ENCODE peak calls at places on chromosomes 2 and 18, in nine cellular contexts. W is lung; L is GM10248; F is ovary; N is hypothalamus; V is SW480; E is activated T-helper 1 cell treated with Interleukin-2 at 50 U/mL for 16 hours; R is DND-41; Y is activated CD4-positive, alpha-beta T cell treated with anti-CD3 and anti-CD28 coated beads, Interleukin-2, amount 50 U/mL, for 4 hours. C is an unnamed sample.

GRCh38 chr2:65300134-65300771 is 72.6 kb downstream of the ACTR2 start:
- DNase-seq in W (peak; percentile 42), L (no peak), F (peak; percentile 93), N (peak; percentile 45), V (no peak), E (no peak), R (peak; percentile 52), Y (no peak), C (peak; percentile 56)

GRCh38 chr2:185208261-185208660 is 530.3 kb upstream of the FSIP2 start:
- DNase-seq in W (no peak), L (no peak), F (no peak), N (no peak), V (peak; percentile 14), E (no peak), R (no peak), Y (no peak), C (peak; percentile 54)

GRCh38 chr2:133248264-133248663 is 320.0 kb downstream of the NCKAP5 start:
- DNase-seq in W (no peak), L (no peak), F (no peak), N (no peak), V (no peak), E (no peak), R (no peak), Y (no peak), C (no peak)

GRCh38 chr2:110103060-110103961 is 12.3 kb downstream of the MALL start:
- DNase-seq in W (no peak), L (no peak), F (no peak), N (no peak), V (no peak), E (no peak), R (no peak), Y (no peak), C (no peak)

GRCh38 chr2:46471-47345 is at the start of gene FAM110C:
- DNase-seq in W (peak; percentile 71), L (no peak), F (peak; percentile 85), N (peak; percentile 33), V (peak; percentile 83), E (peak; percentile 33), R (no peak), Y (peak; percentile 37), C (no peak)

GRCh38 chr2:55168221-55169154 is 63.6 kb downstream of the CLHC1 start:
- DNase-seq in W (peak; percentile 43), L (peak; percentile 42), F (peak; percentile 64), N (peak; percentile 44), V (peak; percentile 82), E (no peak), R (peak; percentile 58), Y (peak; percentile 27), C (peak; percentile 87)

GRCh38 chr18:34794346-34794745 is 84.2 kb downstream of the DTNA start:
- DNase-seq in W (no peak), L (no peak), F (no peak), N (no peak), V (no peak), E (no peak), R (no peak), Y (no peak), C (no peak)

GRCh38 chr2:73987109-73987947 is 2.6 kb downstream of the TET3 start:
- DNase-seq in W (no peak), L (peak; percentile 52), F (no peak), N (peak; percentile 29), V (no peak), E (no peak), R (peak; percentile 27), Y (no peak), C (no peak)

GRCh38 chr2:127185093-127185492 is 35.0 kb downstream of the CYP27C1 start:
- DNase-seq in W (no peak), L (no peak), F (no peak), N (no peak), V (no peak), E (no peak), R (peak; percentile 31), Y (no peak), C (no peak)

GRCh38 chr2:229431331-229431954 is 160.4 kb upstream of the PID1 start:
- DNase-seq in W (no peak), L (no peak), F (no peak), N (no peak), V (peak; percentile 41), E (no peak), R (no peak), Y (no peak), C (peak; percentile 61)

GRCh38 chr2:201796478-201796865 is 9.9 kb upstream of the CDK15 start:
- DNase-seq in W (no peak), L (no peak), F (no peak), N (no peak), V (peak; percentile 22), E (no peak), R (no peak), Y (no peak), C (no peak)

GRCh38 chr2:221337957-221338685 is 234.0 kb downstream of the EPHA4 start:
- DNase-seq in W (no peak), L (no peak), F (no peak), N (no peak), V (no peak), E (no peak), R (no peak), Y (no peak), C (no peak)

GRCh38 chr2:109264595-109265328 is 135.8 kb downstream of the SH3RF3 start:
- DNase-seq in W (no peak), L (no peak), F (peak; percentile 76), N (no peak), V (no peak), E (no peak), R (no peak), Y (no peak), C (no peak)

GRCh38 chr2:74399785-74400184 is 19.7 kb upstream of the DCTN1 start:
- DNase-seq in W (no peak), L (peak; percentile 53), F (no peak), N (no peak), V (peak; percentile 39), E (no peak), R (no peak), Y (no peak), C (peak; percentile 22)

GRCh38 chr2:74026674-74027294 is 42.1 kb downstream of the TET3 start:
- DNase-seq in W (no peak), L (no peak), F (no peak), N (no peak), V (no peak), E (no peak), R (no peak), Y (no peak), C (no peak)

GRCh38 chr2:206850369-206850768 is 85.0 kb downstream of the FASTKD2 start:
- DNase-seq in W (no peak), L (no peak), F (no peak), N (no peak), V (no peak), E (no peak), R (no peak), Y (no peak), C (no peak)

GRCh38 chr2:209305746-209306196 is 118.1 kb upstream of the MAP2 start:
- DNase-seq in W (no peak), L (no peak), F (no peak), N (no peak), V (no peak), E (no peak), R (no peak), Y (no peak), C (no peak)

GRCh38 chr2:9630750-9631483 is at the start of gene YWHAQ:
- DNase-seq in W (peak; percentile 98), L (peak; percentile 99), F (peak; percentile 99), N (peak; percentile 99), V (peak; percentile 100), E (peak; percentile 94), R (peak; percentile 98), Y (peak; percentile 95), C (peak; percentile 99)

GRCh38 chr18:75128051-75128605 is 80.8 kb downstream of the PTGR3 start:
- DNase-seq in W (no peak), L (no peak), F (no peak), N (no peak), V (no peak), E (no peak), R (no peak), Y (no peak), C (no peak)

GRCh38 chr2:42361728-42362298 is 796 bp upstream of the COX7A2L start:
- DNase-seq in W (no peak), L (no peak), F (no peak), N (no peak), V (no peak), E (no peak), R (no peak), Y (no peak), C (no peak)

GRCh38 chr2:230134496-230135073 is 65.9 kb upstream of the SLC16A14 start:
- DNase-seq in W (no peak), L (no peak), F (no peak), N (no peak), V (peak; percentile 5), E (no peak), R (no peak), Y (no peak), C (peak; percentile 88)

GRCh38 chr2:84705858-84706257 is 175.0 kb downstream of the TRABD2A start:
- DNase-seq in W (no peak), L (no peak), F (no peak), N (no peak), V (no peak), E (no peak), R (no peak), Y (no peak), C (no peak)